ENCODE peak calls at places on chromosomes 12 and 14, in four cellular contexts. One of them, this sample, is unnamed.

GRCh38 chr14:65408113-65408512 is 4.4 kb upstream of the FUT8 start:
- DNase-seq in renal cortical epithelial cell: no peak
- DNase-seq in GM04504: no peak
- DNase-seq in body of pancreas: no peak
- DNase-seq in this sample: no peak

GRCh38 chr12:89395712-89396111 is 43.4 kb upstream of the DUSP6 start:
- DNase-seq in renal cortical epithelial cell: no peak
- DNase-seq in GM04504: no peak
- DNase-seq in body of pancreas: no peak
- DNase-seq in this sample: no peak

GRCh38 chr14:59275668-59276067 is 87.2 kb downstream of the DAAM1 start:
- DNase-seq in renal cortical epithelial cell: peak; percentile 98
- DNase-seq in GM04504: peak; percentile 70
- DNase-seq in body of pancreas: no peak
- DNase-seq in this sample: no peak

GRCh38 chr12:25557830-25558436 is 4.8 kb upstream of the LMNTD1 start:
- DNase-seq in renal cortical epithelial cell: peak; percentile 35
- DNase-seq in GM04504: peak; percentile 15
- DNase-seq in body of pancreas: peak; percentile 28
- DNase-seq in this sample: no peak

GRCh38 chr12:111248981-111249380 is 119.9 kb downstream of the PHETA1 start:
- DNase-seq in renal cortical epithelial cell: no peak
- DNase-seq in GM04504: no peak
- DNase-seq in body of pancreas: no peak
- DNase-seq in this sample: no peak

GRCh38 chr12:112107728-112108447 is 695 bp downstream of the NAA25 start:
- DNase-seq in renal cortical epithelial cell: no peak
- DNase-seq in GM04504: no peak
- DNase-seq in body of pancreas: peak; percentile 24
- DNase-seq in this sample: no peak

GRCh38 chr12:124740691-124741137 is 123.0 kb downstream of the SCARB1 start:
- DNase-seq in renal cortical epithelial cell: peak; percentile 71
- DNase-seq in GM04504: no peak
- DNase-seq in body of pancreas: no peak
- DNase-seq in this sample: no peak

GRCh38 chr12:124681779-124682391 is 114.5 kb upstream of the NCOR2 start:
- DNase-seq in renal cortical epithelial cell: peak; percentile 52
- DNase-seq in GM04504: peak; percentile 66
- DNase-seq in body of pancreas: no peak
- DNase-seq in this sample: no peak

GRCh38 chr12:24378548-24379011 is 429.1 kb upstream of the SOX5 start:
- DNase-seq in renal cortical epithelial cell: no peak
- DNase-seq in GM04504: no peak
- DNase-seq in body of pancreas: no peak
- DNase-seq in this sample: no peak

GRCh38 chr14:57378661-57379060 is 11.7 kb upstream of the NAA30 start:
- DNase-seq in renal cortical epithelial cell: peak; percentile 28
- DNase-seq in GM04504: no peak
- DNase-seq in body of pancreas: no peak
- DNase-seq in this sample: no peak

GRCh38 chr12:104414581-104415305 is 42.0 kb upstream of the CHST11 start:
- DNase-seq in renal cortical epithelial cell: peak; percentile 60
- DNase-seq in GM04504: no peak
- DNase-seq in body of pancreas: no peak
- DNase-seq in this sample: no peak

GRCh38 chr14:92565040-92565717 is 51.6 kb downstream of the RIN3 start:
- DNase-seq in renal cortical epithelial cell: no peak
- DNase-seq in GM04504: no peak
- DNase-seq in body of pancreas: no peak
- DNase-seq in this sample: no peak

GRCh38 chr14:85534435-85534834 is 4.5 kb downstream of the FLRT2 start:
- DNase-seq in renal cortical epithelial cell: no peak
- DNase-seq in GM04504: no peak
- DNase-seq in body of pancreas: peak; percentile 26
- DNase-seq in this sample: no peak

GRCh38 chr14:70714055-70714550 is 72.4 kb downstream of the TTC9 start:
- DNase-seq in renal cortical epithelial cell: peak; percentile 53
- DNase-seq in GM04504: no peak
- DNase-seq in body of pancreas: peak; percentile 61
- DNase-seq in this sample: no peak

GRCh38 chr12:11877869-11878780 is 192.6 kb upstream of the BCL2L14 start:
- DNase-seq in renal cortical epithelial cell: peak; percentile 86
- DNase-seq in GM04504: no peak
- DNase-seq in body of pancreas: peak; percentile 76
- DNase-seq in this sample: peak; percentile 34

GRCh38 chr14:24700511-24700910 is 66.5 kb upstream of the GZMB start:
- DNase-seq in renal cortical epithelial cell: no peak
- DNase-seq in GM04504: no peak
- DNase-seq in body of pancreas: no peak
- DNase-seq in this sample: no peak

GRCh38 chr12:122031342-122032216 is 9.9 kb downstream of the BCL7A start:
- DNase-seq in renal cortical epithelial cell: no peak
- DNase-seq in GM04504: no peak
- DNase-seq in body of pancreas: peak; percentile 71
- DNase-seq in this sample: no peak

GRCh38 chr14:95500201-95500681 is 16.2 kb downstream of the SYNE3 start:
- DNase-seq in renal cortical epithelial cell: no peak
- DNase-seq in GM04504: no peak
- DNase-seq in body of pancreas: no peak
- DNase-seq in this sample: no peak

GRCh38 chr12:93164103-93164880 is 213.4 kb upstream of the NUDT4 start:
- DNase-seq in renal cortical epithelial cell: no peak
- DNase-seq in GM04504: no peak
- DNase-seq in body of pancreas: no peak
- DNase-seq in this sample: no peak

GRCh38 chr14:100271247-100271939 is 32.4 kb downstream of the YY1 start:
- DNase-seq in renal cortical epithelial cell: peak; percentile 40
- DNase-seq in GM04504: no peak
- DNase-seq in body of pancreas: peak; percentile 82
- DNase-seq in this sample: no peak

GRCh38 chr14:68361231-68361630 is 431.6 kb downstream of the ZFP36L1 start:
- DNase-seq in renal cortical epithelial cell: peak; percentile 73
- DNase-seq in GM04504: no peak
- DNase-seq in body of pancreas: peak; percentile 48
- DNase-seq in this sample: no peak

GRCh38 chr14:97180304-97181200 is 383.4 kb downstream of the VRK1 start:
- DNase-seq in renal cortical epithelial cell: peak; percentile 64
- DNase-seq in GM04504: peak; percentile 68
- DNase-seq in body of pancreas: no peak
- DNase-seq in this sample: no peak

GRCh38 chr12:121065345-121065744 is 26.3 kb upstream of the OASL start:
- DNase-seq in renal cortical epithelial cell: no peak
- DNase-seq in GM04504: no peak
- DNase-seq in body of pancreas: no peak
- DNase-seq in this sample: no peak

GRCh38 chr12:24822121-24822899 is 126.6 kb downstream of the BCAT1 start:
- DNase-seq in renal cortical epithelial cell: peak; percentile 86
- DNase-seq in GM04504: no peak
- DNase-seq in body of pancreas: no peak
- DNase-seq in this sample: peak; percentile 66

GRCh38 chr12:49296034-49296835 is 1.3 kb downstream of the PRPH start:
- DNase-seq in renal cortical epithelial cell: no peak
- DNase-seq in GM04504: no peak
- DNase-seq in body of pancreas: peak; percentile 66
- DNase-seq in this sample: no peak

GRCh38 chr12:18261273-18261672 is at the start of gene PIK3C2G:
- DNase-seq in renal cortical epithelial cell: no peak
- DNase-seq in GM04504: no peak
- DNase-seq in body of pancreas: no peak
- DNase-seq in this sample: no peak

GRCh38 chr12:2582631-2583616 is 211.8 kb upstream of the FKBP4 start:
- DNase-seq in renal cortical epithelial cell: no peak
- DNase-seq in GM04504: peak; percentile 22
- DNase-seq in body of pancreas: peak; percentile 73
- DNase-seq in this sample: no peak

GRCh38 chr14:70257526-70257925 is 68.8 kb upstream of the SLC8A3 start:
- DNase-seq in renal cortical epithelial cell: no peak
- DNase-seq in GM04504: no peak
- DNase-seq in body of pancreas: peak; percentile 28
- DNase-seq in this sample: no peak

GRCh38 chr12:40691913-40692616 is at the start of gene CNTN1:
- DNase-seq in renal cortical epithelial cell: peak; percentile 44
- DNase-seq in GM04504: no peak
- DNase-seq in body of pancreas: peak; percentile 53
- DNase-seq in this sample: no peak

GRCh38 chr14:53399057-53399456 is 245.9 kb upstream of the DDHD1 start:
- DNase-seq in renal cortical epithelial cell: peak; percentile 16
- DNase-seq in GM04504: no peak
- DNase-seq in body of pancreas: no peak
- DNase-seq in this sample: no peak

GRCh38 chr12:48542300-48542928 is 17.0 kb downstream of the OR8S1 start:
- DNase-seq in renal cortical epithelial cell: peak; percentile 14
- DNase-seq in GM04504: no peak
- DNase-seq in body of pancreas: peak; percentile 48
- DNase-seq in this sample: no peak